ENCODE peak calls at places on chromosomes 6 and 20, in four cellular contexts. One of them, this sample, is unnamed.

GRCh38 chr20:35773154-35773751 is 1.4 kb downstream of the PHF20 start:
- DNase-seq in right lobe of liver: no peak
- DNase-seq in endothelial cell: peak; percentile 37
- DNase-seq in ovary: no peak
- DNase-seq in this sample: no peak

GRCh38 chr6:56540950-56541600 is 101.6 kb downstream of the DST start:
- DNase-seq in right lobe of liver: no peak
- DNase-seq in endothelial cell: no peak
- DNase-seq in ovary: no peak
- DNase-seq in this sample: no peak

GRCh38 chr20:18042211-18042610 is 15.5 kb downstream of the OVOL2 start:
- DNase-seq in right lobe of liver: peak; percentile 31
- DNase-seq in endothelial cell: no peak
- DNase-seq in ovary: no peak
- DNase-seq in this sample: no peak

GRCh38 chr6:16812993-16813392 is 51.7 kb upstream of the ATXN1 start:
- DNase-seq in right lobe of liver: no peak
- DNase-seq in endothelial cell: no peak
- DNase-seq in ovary: no peak
- DNase-seq in this sample: no peak

GRCh38 chr6:132734694-132735236 is 20.9 kb upstream of the VNN1 start:
- DNase-seq in right lobe of liver: no peak
- DNase-seq in endothelial cell: no peak
- DNase-seq in ovary: no peak
- DNase-seq in this sample: no peak

GRCh38 chr20:36644032-36644712 is 1.8 kb downstream of the SLA2 start:
- DNase-seq in right lobe of liver: no peak
- DNase-seq in endothelial cell: no peak
- DNase-seq in ovary: no peak
- DNase-seq in this sample: no peak

GRCh38 chr20:44117296-44118184 is 69.4 kb downstream of the JPH2 start:
- DNase-seq in right lobe of liver: no peak
- DNase-seq in endothelial cell: no peak
- DNase-seq in ovary: no peak
- DNase-seq in this sample: no peak

GRCh38 chr6:150229775-150230561 is 87.1 kb downstream of the PPP1R14C start:
- DNase-seq in right lobe of liver: no peak
- DNase-seq in endothelial cell: no peak
- DNase-seq in ovary: no peak
- DNase-seq in this sample: no peak

GRCh38 chr6:54291146-54291545 is 17.1 kb upstream of the TINAG start:
- DNase-seq in right lobe of liver: no peak
- DNase-seq in endothelial cell: no peak
- DNase-seq in ovary: no peak
- DNase-seq in this sample: no peak

GRCh38 chr6:22940571-22941290 is 371.4 kb downstream of the HDGFL1 start:
- DNase-seq in right lobe of liver: no peak
- DNase-seq in endothelial cell: no peak
- DNase-seq in ovary: no peak
- DNase-seq in this sample: no peak

GRCh38 chr20:63580796-63581461 is 6.9 kb upstream of the HELZ2 start:
- DNase-seq in right lobe of liver: peak; percentile 55
- DNase-seq in endothelial cell: peak; percentile 33
- DNase-seq in ovary: no peak
- DNase-seq in this sample: peak; percentile 37
- TF ChIP-seq CTCF in right lobe of liver: peak; percentile 35
- TF ChIP-seq CTCF in endothelial cell: no peak
- TF ChIP-seq CTCF in ovary: no peak
- TF ChIP-seq CTCF in this sample: peak; percentile 30

DNA sequence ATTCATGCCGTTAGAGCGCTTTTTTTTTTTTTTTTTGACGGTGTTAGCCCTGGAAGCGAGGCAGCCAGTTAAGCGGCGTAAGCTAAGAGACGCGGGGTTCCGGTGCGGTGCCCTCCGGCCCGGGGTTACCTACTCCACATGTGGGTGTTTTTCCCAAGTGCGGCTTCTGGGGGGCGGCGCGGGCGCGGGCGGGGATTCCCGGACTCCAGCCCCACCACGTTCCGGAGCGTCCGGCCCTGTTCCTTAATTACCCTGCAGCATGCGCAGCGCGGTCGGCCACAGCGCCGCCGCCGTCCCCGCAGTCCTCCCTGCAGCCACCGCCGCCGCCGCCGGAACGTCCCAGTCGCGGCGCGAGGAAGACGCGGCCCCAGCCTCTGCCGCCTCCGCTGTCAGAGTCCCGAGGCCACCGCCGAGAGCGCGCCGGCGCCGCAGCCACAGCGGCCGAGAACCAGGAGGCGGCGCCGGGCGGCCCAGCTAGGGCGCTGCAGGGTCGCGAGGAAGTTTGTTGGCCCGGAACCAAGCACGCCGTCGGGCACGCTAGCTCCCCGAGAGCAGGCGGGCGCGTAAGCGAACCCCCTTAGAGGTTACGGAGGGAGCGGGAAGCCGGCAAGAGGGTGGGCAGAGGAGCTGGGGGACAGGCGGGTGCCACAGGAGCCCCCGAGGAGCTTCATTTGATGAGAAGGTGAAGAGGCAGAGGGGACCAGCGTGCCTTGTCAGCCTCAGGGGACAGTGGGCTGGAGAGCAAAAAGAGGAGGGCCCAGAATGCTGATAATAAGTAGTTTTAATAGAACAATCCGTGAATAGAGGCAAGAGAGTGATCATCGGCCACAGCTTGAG is 937 bp downstream of the COL19A1 start:
- DNase-seq in right lobe of liver: peak; percentile 74
- DNase-seq in endothelial cell: peak; percentile 74
- DNase-seq in ovary: peak; percentile 21
- DNase-seq in this sample: peak; percentile 84
- TF ChIP-seq CTCF in right lobe of liver: peak; percentile 20
- TF ChIP-seq CTCF in endothelial cell: no peak
- TF ChIP-seq CTCF in ovary: no peak
- TF ChIP-seq CTCF in this sample: peak; percentile 8

GRCh38 chr6:37209461-37210205 is 39.7 kb downstream of the PIM1 start:
- DNase-seq in right lobe of liver: no peak
- DNase-seq in endothelial cell: no peak
- DNase-seq in ovary: no peak
- DNase-seq in this sample: no peak

GRCh38 chr6:37206674-37207073 is 36.7 kb downstream of the PIM1 start:
- DNase-seq in right lobe of liver: no peak
- DNase-seq in endothelial cell: no peak
- DNase-seq in ovary: no peak
- DNase-seq in this sample: no peak

GRCh38 chr6:37207903-37208456 is 38.0 kb downstream of the PIM1 start:
- DNase-seq in right lobe of liver: peak; percentile 89
- DNase-seq in endothelial cell: peak; percentile 86
- DNase-seq in ovary: peak; percentile 48
- DNase-seq in this sample: peak; percentile 79

GRCh38 chr6:37210313-37210898 is 40.5 kb downstream of the PIM1 start:
- DNase-seq in right lobe of liver: no peak
- DNase-seq in endothelial cell: peak; percentile 81
- DNase-seq in ovary: peak; percentile 72
- DNase-seq in this sample: peak; percentile 84

DNA sequence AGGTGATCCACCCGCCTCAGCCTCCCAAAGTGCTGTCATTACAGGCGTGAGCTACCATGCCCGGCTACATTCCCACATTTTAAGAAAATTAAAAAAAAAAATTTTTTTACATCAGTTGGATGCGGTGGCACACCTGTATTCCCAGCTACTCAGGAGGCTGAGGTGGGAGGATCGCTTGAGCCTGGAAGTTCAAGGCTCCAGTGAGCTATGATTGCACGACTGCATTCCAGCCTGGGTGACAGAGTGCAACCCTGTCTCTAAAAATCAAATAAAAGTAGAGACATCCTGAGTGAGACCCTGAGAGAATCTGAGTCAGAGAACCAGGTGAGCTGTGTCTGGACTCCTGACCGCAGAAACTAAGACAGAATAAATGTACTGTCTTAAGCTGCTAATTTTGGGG is 38.8 kb downstream of the PIM1 start:
- DNase-seq in right lobe of liver: no peak
- DNase-seq in endothelial cell: no peak
- DNase-seq in ovary: no peak
- DNase-seq in this sample: no peak
- TF ChIP-seq CTCF in right lobe of liver: no peak
- TF ChIP-seq CTCF in endothelial cell: no peak
- TF ChIP-seq CTCF in ovary: no peak
- TF ChIP-seq CTCF in this sample: no peak

GRCh38 chr6:39303425-39304153 is 10.6 kb downstream of the KCNK17 start:
- DNase-seq in right lobe of liver: no peak
- DNase-seq in endothelial cell: no peak
- DNase-seq in ovary: no peak
- DNase-seq in this sample: no peak

GRCh38 chr6:39302669-39303424 is 11.4 kb downstream of the KCNK17 start:
- DNase-seq in right lobe of liver: peak; percentile 86
- DNase-seq in endothelial cell: peak; percentile 87
- DNase-seq in ovary: peak; percentile 71
- DNase-seq in this sample: peak; percentile 92

GRCh38 chr6:39300739-39301138 is 13.5 kb downstream of the KCNK17 start:
- DNase-seq in right lobe of liver: no peak
- DNase-seq in endothelial cell: no peak
- DNase-seq in ovary: no peak
- DNase-seq in this sample: no peak

GRCh38 chr6:39302011-39302410 is 12.2 kb downstream of the KCNK17 start:
- DNase-seq in right lobe of liver: no peak
- DNase-seq in endothelial cell: no peak
- DNase-seq in ovary: no peak
- DNase-seq in this sample: no peak

GRCh38 chr6:39301606-39302005 is 12.6 kb downstream of the KCNK17 start:
- DNase-seq in right lobe of liver: no peak
- DNase-seq in endothelial cell: peak; percentile 39
- DNase-seq in ovary: no peak
- DNase-seq in this sample: peak; percentile 45
- TF ChIP-seq CTCF in right lobe of liver: no peak
- TF ChIP-seq CTCF in endothelial cell: peak; percentile 44
- TF ChIP-seq CTCF in ovary: no peak
- TF ChIP-seq CTCF in this sample: peak; percentile 42

GRCh38 chr6:123316733-123317323 is 319.9 kb downstream of the TRDN start:
- DNase-seq in right lobe of liver: no peak
- DNase-seq in endothelial cell: no peak
- DNase-seq in ovary: no peak
- DNase-seq in this sample: no peak
- TF ChIP-seq CTCF in right lobe of liver: peak; percentile 68
- TF ChIP-seq CTCF in endothelial cell: peak; percentile 96
- TF ChIP-seq CTCF in ovary: no peak
- TF ChIP-seq CTCF in this sample: peak; percentile 69

DNA sequence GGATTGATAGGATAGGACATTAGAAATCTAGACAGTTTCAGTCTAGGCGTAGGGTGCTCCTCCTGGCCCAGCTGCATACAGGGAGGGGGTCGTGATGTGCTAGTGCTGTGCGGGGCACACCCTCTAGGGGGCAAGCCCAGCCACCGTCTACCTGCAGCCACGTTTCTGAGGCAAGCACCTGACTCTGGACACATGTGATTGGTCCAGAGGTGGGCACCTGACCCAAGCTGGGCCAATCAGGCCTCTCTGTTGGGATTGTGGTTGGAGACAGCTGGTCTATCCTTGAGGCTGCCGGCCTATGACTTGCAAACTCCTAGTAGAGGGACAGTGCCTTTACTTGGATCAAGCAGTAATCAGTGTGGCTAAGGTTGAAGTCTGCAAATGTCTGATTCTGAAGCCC is 317.1 kb downstream of the BMP7 start:
- DNase-seq in right lobe of liver: no peak
- DNase-seq in endothelial cell: no peak
- DNase-seq in ovary: no peak
- DNase-seq in this sample: no peak
- TF ChIP-seq CTCF in right lobe of liver: no peak
- TF ChIP-seq CTCF in endothelial cell: no peak
- TF ChIP-seq CTCF in ovary: no peak
- TF ChIP-seq CTCF in this sample: no peak